ENCODE peak calls at places on chromosomes 5 and 9, in six cellular contexts. D, U, T, G, Z and Q are unnamed samples. For H3K9me3, the result is how much of the 10 kb centered on the place peaks cover.

GRCh38 chr9:36948051-36948450 is 86.0 kb downstream of the PAX5 start:
- DNase-seq in U (no peak), Z (no peak), G (no peak), D (no peak), T (no peak), Q (no peak)

GRCh38 chr9:110922145-110922544 is 116.1 kb downstream of the LPAR1 start:
- DNase-seq in T (peak), G (no peak), U (no peak), D (no peak), Z (no peak), Q (peak)

GRCh38 chr9:38347946-38348345 is 44.6 kb upstream of the ALDH1B1 start:
- DNase-seq in T (no peak), G (no peak), Z (no peak), U (no peak), D (no peak), Q (no peak)

GRCh38 chr9:114174557-114174875 is 19.2 kb downstream of the COL27A1 start:
- DNase-seq in T (no peak), Z (no peak), U (no peak), G (no peak), D (no peak), Q (no peak)

GRCh38 chr9:20962487-20962886 is 69.0 kb downstream of the HACD4 start:
- DNase-seq in Z (no peak), G (no peak), U (no peak), D (no peak), T (no peak), Q (no peak)

GRCh38 chr5:1052641-1053390 is 44.2 kb downstream of the NKD2 start:
- DNase-seq in U (no peak), Z (no peak), T (no peak), D (no peak), G (no peak), Q (no peak)

GRCh38 chr5:132737982-132738770 is 830 bp upstream of the KIF3A start:
- DNase-seq in U (no peak), D (no peak), T (no peak), G (no peak), Z (no peak), Q (no peak)

GRCh38 chr5:160923927-160924705 is 72.1 kb upstream of the ATP10B start:
- DNase-seq in G (no peak), D (peak), T (peak), U (no peak), Z (peak), Q (no peak)

GRCh38 chr5:160441352-160441781 is 19.7 kb downstream of the PTTG1 start:
- DNase-seq in Z (peak), T (no peak), U (no peak), D (no peak), G (no peak), Q (no peak)

GRCh38 chr5:135246923-135247795 is 151.9 kb downstream of the MACROH2A1 start:
- DNase-seq in U (no peak), G (peak), D (no peak), T (peak), Z (peak), Q (peak)

DNA sequence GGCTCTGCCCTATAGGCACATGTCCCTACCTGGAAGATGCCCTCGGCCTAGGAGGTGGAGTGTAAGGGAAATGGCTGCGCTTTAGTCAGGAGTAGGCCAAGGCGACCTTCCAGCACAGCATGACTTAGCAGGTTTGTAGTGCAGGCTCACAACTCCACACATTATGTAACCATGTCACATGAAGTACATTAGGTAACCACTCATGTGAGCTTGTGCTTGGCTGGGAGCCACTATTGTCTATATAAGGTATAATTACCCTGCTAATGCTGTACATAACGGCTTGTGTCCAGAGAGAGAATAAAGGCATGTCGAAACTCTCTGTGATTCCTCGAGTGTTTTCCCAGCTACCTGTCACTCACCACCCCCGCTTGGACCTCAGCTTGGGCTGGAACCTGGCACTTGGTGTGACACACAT is 74.9 kb downstream of the CAMK4 start:
- DNase-seq in U (no peak), Z (peak), G (no peak), D (peak), T (no peak), Q (no peak)
- TF ChIP-seq CTCF in U (no peak), Z (no peak), G (no peak), D (no peak), T (no peak), Q (no peak)

GRCh38 chr9:132585954-132586829 is 3.8 kb downstream of the BARHL1 start:
- DNase-seq in T (no peak), U (no peak), G (no peak), D (no peak), Z (no peak), Q (no peak)
- TF ChIP-seq EZH2 in T (no peak), U (no peak), G (no peak), D (no peak), Z (peak), Q (peak)

GRCh38 chr9:132989414-132989996 is 11.0 kb downstream of the GFI1B start:
- DNase-seq in G (no peak), U (no peak), T (no peak), D (no peak), Z (no peak), Q (no peak)

GRCh38 chr9:132987021-132987620 is 8.6 kb downstream of the GFI1B start:
- DNase-seq in D (no peak), T (no peak), Z (no peak), G (no peak), U (no peak), Q (no peak)

GRCh38 chr9:132990781-132991180 is 12.3 kb downstream of the GFI1B start:
- DNase-seq in U (no peak), D (no peak), Z (no peak), G (no peak), T (no peak), Q (no peak)

GRCh38 chr9:132988244-132989013 is 9.9 kb downstream of the GFI1B start:
- DNase-seq in G (no peak), T (no peak), Z (no peak), U (no peak), D (no peak), Q (no peak)

GRCh38 chr9:132989014-132989310 is 10.5 kb downstream of the GFI1B start:
- DNase-seq in D (no peak), T (no peak), U (no peak), Z (no peak), G (no peak), Q (no peak)
- H3K9me3 ChIP-seq in D (under half), T (under half), U (under half), Z (under half), G (under half), Q (under half)

GRCh38 chr9:126914458-126915280 is at the start of gene RALGPS1:
- DNase-seq in D (peak), G (peak), Z (peak), U (peak), T (peak), Q (peak)
- TF ChIP-seq CTCF in D (no peak), G (no peak), Z (no peak), U (no peak), T (no peak), Q (no peak)